ENCODE peak calls at places on chromosomes 7 and 10, in ten cellular contexts. A is AG04450; S is transverse colon; I is astrocyte; G is lung; U is SK-N-MC; M is endothelial cell of umbilical vein; N is RWPE1; B is CD8-positive, alpha-beta T cell; X is gastrocnemius medialis. Z is an unnamed sample.

GRCh38 chr10:24435374-24435773 is 226.4 kb downstream of the KIAA1217 start:
- DNase-seq in A (no peak), S (no peak), I (peak; percentile 82), G (no peak), U (no peak), M (no peak), N (peak; percentile 64), B (no peak), X (no peak), Z (peak; percentile 65)

GRCh38 chr10:98380493-98381339 is 34.3 kb downstream of the PYROXD2 start:
- DNase-seq in A (no peak), S (no peak), I (peak; percentile 11), G (no peak), U (no peak), M (no peak), N (no peak), B (no peak), X (no peak), Z (no peak)

GRCh38 chr10:33330543-33331019 is 3.9 kb downstream of the NRP1 start:
- DNase-seq in A (peak; percentile 80), S (peak; percentile 87), I (peak; percentile 80), G (peak; percentile 85), U (peak; percentile 53), M (peak; percentile 92), N (peak; percentile 64), B (peak; percentile 74), X (peak; percentile 70), Z (no peak)

GRCh38 chr10:102504179-102504975 is 605 bp downstream of the SUFU start:
- DNase-seq in A (no peak), S (peak; percentile 29), I (no peak), G (peak; percentile 48), U (no peak), M (peak; percentile 49), N (peak; percentile 33), B (peak; percentile 6), X (no peak), Z (no peak)

GRCh38 chr7:141442781-141443180 is 108.4 kb upstream of the AGK start:
- DNase-seq in A (no peak), S (no peak), I (no peak), G (no peak), U (no peak), M (no peak), N (no peak), B (no peak), X (no peak), Z (no peak)

GRCh38 chr10:13382759-13383753 is 35.0 kb upstream of the SEPHS1 start:
- DNase-seq in A (no peak), S (peak; percentile 89), I (no peak), G (peak; percentile 81), U (no peak), M (peak; percentile 25), N (peak; percentile 67), B (no peak), X (no peak), Z (no peak)

GRCh38 chr7:2353650-2354172 is 916 bp upstream of the EIF3B start:
- DNase-seq in A (peak; percentile 74), S (peak; percentile 91), I (no peak), G (peak; percentile 88), U (peak; percentile 12), M (peak; percentile 91), N (peak; percentile 98), B (peak; percentile 86), X (peak; percentile 82), Z (peak; percentile 18)

GRCh38 chr7:124246262-124246863 is 213.5 kb upstream of the TMEM229A start:
- DNase-seq in A (no peak), S (no peak), I (peak; percentile 16), G (no peak), U (no peak), M (peak; percentile 28), N (peak; percentile 66), B (no peak), X (no peak), Z (peak; percentile 76)

GRCh38 chr10:47409171-47409865 is 25.2 kb upstream of the ZNF488 start:
- DNase-seq in A (no peak), S (no peak), I (no peak), G (no peak), U (no peak), M (no peak), N (no peak), B (no peak), X (no peak), Z (no peak)

GRCh38 chr10:49379596-49380410 is 16.1 kb downstream of the DRGX start:
- DNase-seq in A (no peak), S (no peak), I (no peak), G (no peak), U (no peak), M (no peak), N (peak; percentile 21), B (no peak), X (no peak), Z (no peak)

DNA sequence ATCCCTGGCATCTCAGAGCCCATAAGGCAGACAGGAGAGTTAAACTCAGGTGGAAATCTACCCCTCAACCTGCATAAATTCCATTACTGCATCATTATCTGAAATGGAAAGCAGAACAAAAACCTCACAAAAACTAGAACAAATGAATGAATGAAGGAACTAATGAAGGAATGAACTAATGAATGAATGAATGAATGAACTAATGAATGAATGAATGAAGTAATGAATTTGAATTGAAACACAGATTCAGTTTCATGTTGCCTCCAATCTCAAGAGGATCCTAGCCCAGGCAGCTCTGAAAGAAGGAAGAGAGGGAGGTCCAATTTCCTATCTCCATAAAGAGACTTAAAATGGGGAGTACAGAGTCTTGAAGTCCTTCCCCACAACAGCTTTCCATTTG is 1.9 kb upstream of the UCN3 start:
- DNase-seq in A (no peak), S (no peak), I (no peak), G (no peak), U (no peak), M (no peak), N (no peak), B (no peak), X (no peak), Z (no peak)
- H3K27ac ChIP-seq in A (no peak overlapping the region), S (no peak overlapping the region), I (no peak overlapping the region), G (no peak overlapping the region), U (no peak overlapping the region), M (no peak overlapping the region), N (no peak overlapping the region), B (no peak overlapping the region), X (no peak overlapping the region), Z (no peak overlapping the region)

DNA sequence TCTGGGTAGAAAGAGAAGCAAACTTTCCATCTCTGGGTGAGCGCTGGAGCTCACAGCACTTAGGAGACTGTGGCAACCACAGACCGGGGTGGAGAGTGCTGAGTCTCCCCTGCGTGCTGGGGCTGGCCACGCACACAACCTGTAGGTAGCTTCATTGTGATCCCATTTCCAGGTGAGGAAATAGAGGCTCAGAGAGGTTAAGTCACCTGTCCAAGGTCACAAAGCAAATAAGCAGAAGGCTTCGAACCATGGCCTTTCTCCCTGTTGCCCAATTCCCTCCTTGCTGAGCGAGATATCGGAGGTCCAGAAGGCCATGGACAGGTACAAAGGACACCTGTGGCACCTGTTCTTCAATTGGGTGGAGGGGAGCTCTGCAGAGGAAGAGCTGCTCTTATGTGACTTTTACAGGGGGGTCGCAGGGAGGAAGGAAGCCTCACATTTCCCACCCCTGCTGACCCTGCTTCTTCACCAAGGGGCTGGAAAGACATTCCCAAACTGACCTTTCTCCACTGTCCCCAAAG is 39.4 kb downstream of the ZCCHC24 start:
- DNase-seq in A (no peak), S (no peak), I (no peak), G (no peak), U (no peak), M (no peak), N (no peak), B (no peak), X (no peak), Z (no peak)
- H3K27ac ChIP-seq in A (no peak overlapping the region), S (no peak overlapping the region), I (no peak overlapping the region), G (peak overlapping the region; percentile 50), U (peak overlapping the region; percentile 91), M (no peak overlapping the region), N (no peak overlapping the region), B (no peak overlapping the region), X (peak overlapping the region; percentile 87), Z (no peak overlapping the region)

GRCh38 chr7:32915041-32915536 is 23.5 kb upstream of the KBTBD2 start:
- DNase-seq in A (no peak), S (no peak), I (no peak), G (no peak), U (no peak), M (no peak), N (no peak), B (no peak), X (no peak), Z (no peak)
- H3K27ac ChIP-seq in A (no peak overlapping the region), S (no peak overlapping the region), I (no peak overlapping the region), G (no peak overlapping the region), U (no peak overlapping the region), M (no peak overlapping the region), N (no peak overlapping the region), B (no peak overlapping the region), X (no peak overlapping the region), Z (no peak overlapping the region)

GRCh38 chr10:125029584-125030242 is 87.8 kb downstream of the ZRANB1 start:
- DNase-seq in A (peak; percentile 47), S (no peak), I (peak; percentile 67), G (no peak), U (no peak), M (no peak), N (no peak), B (no peak), X (no peak), Z (no peak)
- H3K27ac ChIP-seq in A (peak overlapping the region; percentile 47), S (no peak overlapping the region), I (no peak overlapping the region), G (no peak overlapping the region), U (no peak overlapping the region), M (no peak overlapping the region), N (peak overlapping the region; percentile 43), B (no peak overlapping the region), X (peak overlapping the region; percentile 39), Z (peak overlapping the region; percentile 65)

DNA sequence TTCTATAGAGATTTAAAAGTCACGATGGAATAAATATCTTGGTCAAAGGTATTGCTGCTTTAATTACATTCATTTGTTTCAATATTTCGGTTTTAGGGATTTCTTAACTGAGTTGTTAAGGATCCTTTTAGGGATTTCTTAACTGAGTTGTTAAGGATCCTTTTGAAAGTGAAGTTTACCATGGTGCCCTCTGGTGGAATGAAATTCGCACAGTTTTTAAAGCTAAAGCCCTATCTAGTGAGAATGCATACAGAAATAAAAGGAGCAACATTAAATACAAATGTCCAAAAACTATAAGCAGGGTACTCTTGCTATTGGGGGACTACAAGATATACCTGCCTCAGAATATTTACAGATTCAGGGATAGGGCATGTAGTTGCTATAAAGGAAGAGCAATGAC is 193.7 kb downstream of the RNLS start:
- DNase-seq in A (peak; percentile 32), S (peak; percentile 31), I (no peak), G (peak; percentile 39), U (peak; percentile 14), M (peak; percentile 68), N (peak; percentile 22), B (peak; percentile 14), X (peak; percentile 2), Z (no peak)
- H3K27ac ChIP-seq in A (no peak overlapping the region), S (peak overlapping the region; percentile 87), I (no peak overlapping the region), G (no peak overlapping the region), U (no peak overlapping the region), M (no peak overlapping the region), N (no peak overlapping the region), B (no peak overlapping the region), X (peak overlapping the region; percentile 53), Z (no peak overlapping the region)

GRCh38 chr10:119217937-119218579 is 10.7 kb downstream of the GRK5 start:
- DNase-seq in A (no peak), S (no peak), I (no peak), G (no peak), U (no peak), M (no peak), N (no peak), B (no peak), X (no peak), Z (no peak)
- H3K27ac ChIP-seq in A (no peak overlapping the region), S (peak overlapping the region; percentile 31), I (no peak overlapping the region), G (peak overlapping the region; percentile 74), U (no peak overlapping the region), M (no peak overlapping the region), N (no peak overlapping the region), B (no peak overlapping the region), X (peak overlapping the region; percentile 40), Z (no peak overlapping the region)

GRCh38 chr10:34959786-34960185 is 130.4 kb downstream of the CUL2 start:
- DNase-seq in A (no peak), S (no peak), I (no peak), G (no peak), U (no peak), M (no peak), N (no peak), B (no peak), X (no peak), Z (no peak)
- H3K27ac ChIP-seq in A (no peak overlapping the region), S (no peak overlapping the region), I (no peak overlapping the region), G (no peak overlapping the region), U (no peak overlapping the region), M (no peak overlapping the region), N (no peak overlapping the region), B (no peak overlapping the region), X (no peak overlapping the region), Z (no peak overlapping the region)